ENCODE peak calls at places on chromosomes 13 and 19, in seven cellular contexts. K is tibial nerve, L is heart left ventricle, I is endothelial cell of umbilical vein, S is lower leg skin, M is A549, Q is ovary. N is an unnamed sample.

GRCh38 chr19:10749435-10750384 is 31.8 kb downstream of the DNM2 start:
- DNase-seq in K (no peak), L (no peak), I (no peak), S (no peak), M (no peak), Q (no peak), N (no peak)

GRCh38 chr13:77781804-77782203 is 84.3 kb downstream of the SLAIN1 start:
- DNase-seq in K (no peak), L (no peak), I (no peak), S (no peak), M (no peak), Q (no peak), N (no peak)

GRCh38 chr19:14005381-14006084 is 587 bp downstream of the RFX1 start:
- DNase-seq in K (peak), L (peak), I (peak), S (peak), M (peak), Q (peak), N (peak)

GRCh38 chr19:17311455-17312248 is 2.3 kb downstream of the DDA1 start:
- DNase-seq in K (no peak), L (no peak), I (no peak), S (no peak), M (peak), Q (no peak), N (no peak)

GRCh38 chr13:25847145-25847544 is 204.7 kb downstream of the SHISA2 start:
- DNase-seq in K (no peak), L (no peak), I (no peak), S (no peak), M (no peak), Q (no peak), N (no peak)

GRCh38 chr13:30303269-30303668 is 4.1 kb downstream of the KATNAL1 start:
- DNase-seq in K (no peak), L (no peak), I (no peak), S (no peak), M (no peak), Q (no peak), N (no peak)

GRCh38 chr19:39826311-39826945 is 7.5 kb downstream of the DYRK1B start:
- DNase-seq in K (no peak), L (no peak), I (no peak), S (no peak), M (no peak), Q (no peak), N (no peak)

GRCh38 chr19:57363734-57364181 is 407 bp downstream of the TRAPPC2B start:
- DNase-seq in K (no peak), L (no peak), I (no peak), S (no peak), M (peak), Q (no peak), N (no peak)

GRCh38 chr13:75364131-75364713 is 117.7 kb downstream of the TBC1D4 start:
- DNase-seq in K (no peak), L (no peak), I (peak), S (no peak), M (no peak), Q (no peak), N (no peak)

GRCh38 chr13:48184260-48184659 is 48.7 kb upstream of the ITM2B start:
- DNase-seq in K (no peak), L (no peak), I (no peak), S (no peak), M (no peak), Q (no peak), N (no peak)

GRCh38 chr13:40185393-40185792 is 481.0 kb downstream of the FOXO1 start:
- DNase-seq in K (no peak), L (no peak), I (no peak), S (no peak), M (no peak), Q (no peak), N (no peak)

GRCh38 chr13:45132384-45133064 is 12.2 kb downstream of the GTF2F2 start:
- DNase-seq in K (no peak), L (no peak), I (no peak), S (no peak), M (no peak), Q (no peak), N (no peak)

GRCh38 chr19:48812094-48812929 is 1.5 kb upstream of the BCAT2 start:
- DNase-seq in K (peak), L (peak), I (peak), S (peak), M (peak), Q (peak), N (peak)
- TF ChIP-seq POLR2A in K (peak), L (peak), I (peak), S (no peak), M (no peak), Q (peak), N (peak)

GRCh38 chr13:43766766-43767165 is 20.0 kb downstream of the ENOX1 start:
- DNase-seq in K (peak), L (peak), I (no peak), S (no peak), M (no peak), Q (peak), N (no peak)
- TF ChIP-seq POLR2A in K (no peak), L (no peak), I (no peak), S (no peak), M (no peak), Q (no peak), N (no peak)

GRCh38 chr19:35644206-35644986 is 2.9 kb downstream of the ETV2 start:
- DNase-seq in K (peak), L (peak), I (peak), S (peak), M (peak), Q (peak), N (peak)
- TF ChIP-seq POLR2A in K (peak), L (peak), I (no peak), S (no peak), M (peak), Q (peak), N (peak)

GRCh38 chr19:805600-806550 is 8.6 kb downstream of the PTBP1 start:
- DNase-seq in K (no peak), L (no peak), I (no peak), S (no peak), M (no peak), Q (peak), N (no peak)
- TF ChIP-seq POLR2A in K (no peak), L (no peak), I (no peak), S (no peak), M (no peak), Q (no peak), N (no peak)

GRCh38 chr19:34230833-34231232 is 23.5 kb upstream of the GARRE1 start:
- DNase-seq in K (no peak), L (no peak), I (no peak), S (no peak), M (no peak), Q (no peak), N (no peak)
- TF ChIP-seq POLR2A in K (no peak), L (no peak), I (no peak), S (no peak), M (no peak), Q (no peak), N (no peak)

DNA sequence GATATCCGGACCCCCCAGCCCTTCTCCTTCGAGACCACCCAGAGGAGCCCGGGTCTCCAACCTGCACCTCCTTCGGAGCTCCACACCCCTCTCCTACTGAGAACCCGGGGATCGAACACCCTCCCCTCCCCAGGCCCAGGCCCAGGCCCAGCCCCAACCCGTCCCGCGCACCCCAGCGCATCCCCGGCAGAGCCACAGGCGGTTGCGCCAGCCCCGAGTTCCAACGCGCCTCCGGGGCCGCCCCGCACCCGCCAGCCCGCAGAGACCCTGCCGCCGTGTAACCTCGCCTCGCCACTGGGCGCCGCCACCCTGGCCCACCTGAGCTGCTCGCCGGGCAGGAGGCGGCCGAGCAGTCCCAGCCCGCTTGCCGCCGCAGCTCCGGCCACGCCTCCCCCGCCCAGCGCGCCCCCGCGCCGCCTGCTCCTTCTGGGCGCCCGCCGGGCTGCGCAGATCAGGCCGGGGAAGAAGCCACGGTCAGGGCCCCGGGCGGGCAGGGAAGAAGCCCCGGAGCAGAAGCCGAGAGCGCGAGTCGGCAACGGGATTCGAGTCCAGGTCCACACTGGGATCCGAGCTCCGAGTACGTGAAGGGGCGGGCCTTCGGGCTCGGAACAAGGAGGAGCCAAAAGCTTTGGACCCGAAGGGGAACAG is at the start of gene MBOAT7:
- DNase-seq in K (no peak), L (no peak), I (no peak), S (no peak), M (no peak), Q (no peak), N (no peak)
- TF ChIP-seq POLR2A in K (peak), L (peak), I (no peak), S (no peak), M (peak), Q (peak), N (no peak)

DNA sequence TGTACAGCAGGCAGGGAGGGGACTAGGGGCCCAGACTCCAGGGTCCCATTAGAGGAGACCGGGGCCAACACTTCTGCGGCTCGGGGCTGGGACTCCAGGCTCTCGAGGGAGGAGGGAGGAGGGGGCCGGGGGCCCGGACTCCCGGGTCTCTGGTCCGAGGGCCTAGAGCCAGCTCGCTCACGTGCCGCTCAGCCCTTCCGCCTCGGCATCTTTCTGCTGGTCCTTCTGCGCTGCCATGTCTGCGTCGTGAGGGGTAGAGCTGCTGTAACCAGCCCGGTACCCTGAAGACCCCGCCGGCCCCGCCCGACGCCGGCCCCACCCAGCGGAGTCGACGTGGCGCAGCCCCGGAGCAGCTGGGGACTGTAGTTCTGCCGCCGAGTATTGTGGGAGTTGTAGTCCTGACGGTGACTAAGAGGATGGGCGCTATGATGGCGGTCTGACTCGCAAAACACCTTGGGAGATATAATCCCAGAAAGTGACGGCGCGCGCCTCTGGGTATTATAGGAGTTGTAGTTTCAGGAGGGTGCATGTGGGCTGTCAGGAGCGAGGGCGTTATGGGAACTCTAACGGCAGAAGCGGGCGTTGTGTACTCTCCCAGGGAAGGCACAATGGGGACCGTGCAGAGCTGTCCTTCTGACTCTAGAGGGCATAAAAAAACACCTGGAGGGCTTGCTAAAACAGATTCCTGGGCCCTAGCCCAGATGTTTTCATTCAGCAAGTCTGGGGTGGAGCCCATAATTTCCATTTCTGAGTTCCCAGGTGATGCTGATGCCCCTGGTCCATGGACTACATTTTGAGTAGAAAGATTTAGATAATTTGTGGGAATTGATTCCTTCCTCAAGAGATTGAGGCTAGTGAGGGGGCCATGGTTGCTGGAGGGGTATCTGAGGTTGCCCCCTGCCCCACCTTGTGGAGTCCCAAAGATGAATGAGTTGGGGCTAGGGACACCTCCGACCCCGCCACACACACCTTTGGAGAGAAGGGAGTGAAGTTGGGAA is at the start of gene RABAC1:
- DNase-seq in K (peak), L (peak), I (peak), S (peak), M (peak), Q (peak), N (peak)
- TF ChIP-seq POLR2A in K (peak), L (peak), I (no peak), S (no peak), M (peak), Q (peak), N (no peak)

GRCh38 chr19:43505941-43506340 is 1.4 kb upstream of the PHLDB3 start:
- DNase-seq in K (no peak), L (no peak), I (no peak), S (no peak), M (no peak), Q (no peak), N (peak)

GRCh38 chr19:43511324-43511723 is 6.8 kb upstream of the PHLDB3 start:
- DNase-seq in K (no peak), L (no peak), I (no peak), S (no peak), M (no peak), Q (no peak), N (no peak)

GRCh38 chr19:43507880-43508279 is 3.3 kb upstream of the PHLDB3 start:
- DNase-seq in K (no peak), L (no peak), I (no peak), S (no peak), M (no peak), Q (no peak), N (no peak)

GRCh38 chr19:43506629-43507028 is 2.1 kb upstream of the PHLDB3 start:
- DNase-seq in K (no peak), L (no peak), I (no peak), S (no peak), M (no peak), Q (no peak), N (no peak)

GRCh38 chr19:43510713-43511112 is 6.2 kb upstream of the PHLDB3 start:
- DNase-seq in K (no peak), L (no peak), I (no peak), S (no peak), M (no peak), Q (no peak), N (no peak)
- TF ChIP-seq POLR2A in K (no peak), L (no peak), I (no peak), S (no peak), M (no peak), Q (no peak), N (no peak)